ENCODE peak calls at places on chromosomes 3 and 15, in four cellular contexts. One of them, this sample, is unnamed.

GRCh38 chr3:9932843-9933560 is 632 bp upstream of the CRELD1 start:
- DNase-seq in K562: peak
- DNase-seq in HepG2: peak
- DNase-seq in A549: peak
- DNase-seq in this sample: peak

GRCh38 chr3:81540787-81541186 is 220.7 kb downstream of the GBE1 start:
- DNase-seq in HepG2: no peak
- DNase-seq in A549: no peak
- DNase-seq in K562: no peak
- DNase-seq in this sample: no peak

GRCh38 chr3:30073622-30074021 is 532.8 kb upstream of the TGFBR2 start:
- DNase-seq in A549: no peak
- DNase-seq in HepG2: no peak
- DNase-seq in K562: no peak
- DNase-seq in this sample: no peak

GRCh38 chr3:177641206-177641605 is 443.9 kb upstream of the TBL1XR1 start:
- DNase-seq in K562: no peak
- DNase-seq in HepG2: no peak
- DNase-seq in A549: no peak
- DNase-seq in this sample: no peak

GRCh38 chr15:101472033-101472432 is 17.5 kb downstream of the PCSK6 start:
- DNase-seq in A549: no peak
- DNase-seq in HepG2: no peak
- DNase-seq in K562: no peak
- DNase-seq in this sample: no peak

GRCh38 chr3:25045291-25045690 is 382.8 kb upstream of the RARB start:
- DNase-seq in HepG2: no peak
- DNase-seq in K562: no peak
- DNase-seq in A549: no peak
- DNase-seq in this sample: no peak

GRCh38 chr3:161567962-161568361 is 71.4 kb downstream of the OTOL1 start:
- DNase-seq in A549: no peak
- DNase-seq in HepG2: no peak
- DNase-seq in K562: no peak
- DNase-seq in this sample: no peak

GRCh38 chr3:161423911-161424522 is 52.7 kb upstream of the SPTSSB start:
- DNase-seq in HepG2: peak
- DNase-seq in A549: peak
- DNase-seq in K562: peak
- DNase-seq in this sample: no peak

GRCh38 chr15:40844543-40844981 is 714 bp downstream of the SPINT1 start:
- DNase-seq in K562: peak
- DNase-seq in A549: no peak
- DNase-seq in HepG2: no peak
- DNase-seq in this sample: peak

GRCh38 chr3:154135511-154136173 is 14.5 kb downstream of the ARHGEF26 start:
- DNase-seq in HepG2: peak
- DNase-seq in A549: no peak
- DNase-seq in K562: no peak
- DNase-seq in this sample: no peak

GRCh38 chr15:101496198-101496986 is 6.9 kb upstream of the PCSK6 start:
- DNase-seq in HepG2: no peak
- DNase-seq in A549: no peak
- DNase-seq in K562: no peak
- DNase-seq in this sample: no peak

GRCh38 chr3:103947062-103947461 is 1419.6 kb upstream of the ALCAM start:
- DNase-seq in K562: no peak
- DNase-seq in A549: no peak
- DNase-seq in HepG2: peak
- DNase-seq in this sample: no peak

GRCh38 chr15:31465083-31465955 is 138.7 kb downstream of the KLF13 start:
- DNase-seq in A549: no peak
- DNase-seq in K562: no peak
- DNase-seq in HepG2: no peak
- DNase-seq in this sample: no peak

GRCh38 chr3:50572801-50573371 is 3.6 kb downstream of the HEMK1 start:
- DNase-seq in K562: no peak
- DNase-seq in HepG2: no peak
- DNase-seq in A549: no peak
- DNase-seq in this sample: no peak

GRCh38 chr3:134314588-134315285 is 59.5 kb downstream of the AMOTL2 start:
- DNase-seq in K562: no peak
- DNase-seq in HepG2: no peak
- DNase-seq in A549: no peak
- DNase-seq in this sample: no peak

GRCh38 chr3:134313839-134314587 is 60.2 kb downstream of the AMOTL2 start:
- DNase-seq in A549: no peak
- DNase-seq in HepG2: peak
- DNase-seq in K562: no peak
- DNase-seq in this sample: no peak

GRCh38 chr3:134312873-134313838 is 61.1 kb downstream of the AMOTL2 start:
- DNase-seq in K562: peak
- DNase-seq in HepG2: peak
- DNase-seq in A549: no peak
- DNase-seq in this sample: peak

GRCh38 chr3:134317106-134317947 is 56.9 kb downstream of the AMOTL2 start:
- DNase-seq in K562: no peak
- DNase-seq in HepG2: no peak
- DNase-seq in A549: no peak
- DNase-seq in this sample: no peak

GRCh38 chr3:134315286-134316106 is 58.8 kb downstream of the AMOTL2 start:
- DNase-seq in HepG2: no peak
- DNase-seq in K562: no peak
- DNase-seq in A549: no peak
- DNase-seq in this sample: peak
- TF ChIP-seq NR3C1 in HepG2: no peak
- TF ChIP-seq NR3C1 in K562: no peak
- TF ChIP-seq NR3C1 in A549: no peak
- TF ChIP-seq NR3C1 in this sample: no peak

GRCh38 chr3:47250309-47251060 is 32.1 kb downstream of the KIF9 start:
- DNase-seq in HepG2: peak
- DNase-seq in A549: peak
- DNase-seq in K562: peak
- DNase-seq in this sample: peak
- TF ChIP-seq NR3C1 in HepG2: no peak
- TF ChIP-seq NR3C1 in A549: no peak
- TF ChIP-seq NR3C1 in K562: no peak
- TF ChIP-seq NR3C1 in this sample: no peak

DNA sequence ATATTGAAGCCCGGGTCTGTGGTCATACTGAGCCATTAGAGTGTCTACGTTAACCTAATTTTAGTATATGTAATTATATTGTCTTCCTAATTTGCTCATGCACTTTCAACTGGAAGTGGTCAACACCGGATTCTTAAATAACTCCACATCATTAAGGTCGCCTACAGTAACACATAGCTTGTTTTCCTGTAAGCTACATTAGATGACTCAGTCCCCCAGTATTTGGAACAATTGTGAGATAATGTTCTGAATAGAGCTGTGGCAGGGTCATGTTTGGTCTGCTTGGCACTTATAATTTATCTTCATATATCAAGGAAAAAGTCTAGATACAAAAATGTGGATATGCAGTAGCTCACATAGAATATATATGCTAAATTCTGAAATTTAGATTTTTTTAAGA is 486.2 kb downstream of the IGSF11 start:
- DNase-seq in HepG2: peak
- DNase-seq in K562: no peak
- DNase-seq in A549: no peak
- DNase-seq in this sample: no peak
- TF ChIP-seq NR3C1 in HepG2: no peak
- TF ChIP-seq NR3C1 in K562: no peak
- TF ChIP-seq NR3C1 in A549: no peak
- TF ChIP-seq NR3C1 in this sample: no peak

DNA sequence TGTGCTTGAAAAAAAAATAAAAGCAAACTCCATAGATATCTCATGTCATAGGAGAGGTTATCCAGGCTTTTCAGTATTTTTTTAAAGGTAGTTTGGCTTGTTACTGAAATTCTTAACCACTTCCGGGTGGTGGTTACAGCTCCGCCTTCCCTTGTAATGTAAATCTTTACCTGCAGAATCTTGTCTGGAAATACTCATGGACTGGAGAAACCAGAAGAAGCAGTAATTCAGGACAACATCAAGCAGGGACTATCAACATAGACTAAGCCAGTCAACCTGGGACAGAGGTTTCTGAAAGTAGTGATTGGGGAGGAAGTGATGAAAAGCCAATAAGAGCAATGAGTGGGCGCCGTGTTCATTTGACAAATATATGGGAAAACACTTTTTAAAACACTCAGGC is 78.9 kb upstream of the SKOR1 start:
- DNase-seq in K562: no peak
- DNase-seq in A549: no peak
- DNase-seq in HepG2: no peak
- DNase-seq in this sample: no peak
- TF ChIP-seq NR3C1 in K562: no peak
- TF ChIP-seq NR3C1 in A549: no peak
- TF ChIP-seq NR3C1 in HepG2: no peak
- TF ChIP-seq NR3C1 in this sample: no peak

DNA sequence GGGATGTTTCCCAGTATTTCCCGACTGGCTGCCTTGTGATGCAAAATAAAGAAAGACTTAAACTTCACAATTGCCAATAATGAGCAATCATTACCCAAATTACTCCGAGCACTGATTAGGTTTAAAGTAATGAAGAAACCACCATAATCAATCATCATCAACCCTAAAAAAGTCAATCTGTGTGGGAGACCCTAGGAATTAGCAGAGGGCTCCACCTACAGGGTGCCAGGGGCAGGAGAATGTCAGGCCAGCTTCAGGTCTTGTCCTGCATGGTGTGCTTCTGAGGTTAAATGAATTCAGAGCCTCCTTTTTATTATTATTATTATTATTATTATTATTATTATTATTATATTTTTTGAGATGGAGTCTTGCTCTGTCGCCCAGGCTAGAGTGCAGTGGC is 478.0 kb upstream of the ARRDC4 start:
- DNase-seq in K562: no peak
- DNase-seq in A549: no peak
- DNase-seq in HepG2: no peak
- DNase-seq in this sample: peak
- TF ChIP-seq NR3C1 in K562: no peak
- TF ChIP-seq NR3C1 in A549: no peak
- TF ChIP-seq NR3C1 in HepG2: no peak
- TF ChIP-seq NR3C1 in this sample: no peak

DNA sequence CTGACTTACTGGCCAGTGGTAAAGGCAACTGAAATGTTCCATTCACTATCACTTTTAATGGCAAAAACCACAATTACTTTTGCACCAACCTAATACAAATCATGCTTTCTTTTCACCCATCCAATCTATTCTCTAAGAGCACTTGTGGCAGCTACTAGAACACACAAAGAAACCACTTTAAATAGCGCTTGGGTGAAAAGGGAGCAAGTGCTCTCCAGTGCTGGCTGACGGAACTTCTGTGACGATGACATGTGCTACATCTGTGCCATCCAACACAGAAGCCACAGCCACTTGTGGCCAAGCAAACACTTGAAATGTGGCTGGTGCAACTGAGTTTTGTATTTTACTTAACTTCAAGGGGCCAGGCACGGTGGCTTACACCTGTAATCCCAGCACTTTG is 18.9 kb downstream of the SH3BP5 start:
- DNase-seq in K562: no peak
- DNase-seq in A549: no peak
- DNase-seq in HepG2: no peak
- DNase-seq in this sample: no peak
- TF ChIP-seq NR3C1 in K562: no peak
- TF ChIP-seq NR3C1 in A549: no peak
- TF ChIP-seq NR3C1 in HepG2: no peak
- TF ChIP-seq NR3C1 in this sample: no peak

GRCh38 chr3:196563721-196564225 is 4.6 kb downstream of the WDR53 start:
- DNase-seq in HepG2: no peak
- DNase-seq in A549: peak
- DNase-seq in K562: peak
- DNase-seq in this sample: no peak
- TF ChIP-seq NR3C1 in HepG2: no peak
- TF ChIP-seq NR3C1 in A549: no peak
- TF ChIP-seq NR3C1 in K562: no peak
- TF ChIP-seq NR3C1 in this sample: no peak

GRCh38 chr15:74995779-74996765 is 709 bp downstream of the SCAMP5 start:
- DNase-seq in K562: no peak
- DNase-seq in A549: no peak
- DNase-seq in HepG2: peak
- DNase-seq in this sample: peak

GRCh38 chr15:74995182-74995778 is at the start of gene SCAMP5:
- DNase-seq in HepG2: peak
- DNase-seq in A549: peak
- DNase-seq in K562: peak
- DNase-seq in this sample: peak

GRCh38 chr15:74994236-74994635 is 1.1 kb upstream of the SCAMP5 start:
- DNase-seq in HepG2: no peak
- DNase-seq in K562: no peak
- DNase-seq in A549: no peak
- DNase-seq in this sample: no peak

GRCh38 chr15:74994685-74995084 is 678 bp upstream of the SCAMP5 start:
- DNase-seq in A549: no peak
- DNase-seq in HepG2: no peak
- DNase-seq in K562: no peak
- DNase-seq in this sample: no peak

DNA sequence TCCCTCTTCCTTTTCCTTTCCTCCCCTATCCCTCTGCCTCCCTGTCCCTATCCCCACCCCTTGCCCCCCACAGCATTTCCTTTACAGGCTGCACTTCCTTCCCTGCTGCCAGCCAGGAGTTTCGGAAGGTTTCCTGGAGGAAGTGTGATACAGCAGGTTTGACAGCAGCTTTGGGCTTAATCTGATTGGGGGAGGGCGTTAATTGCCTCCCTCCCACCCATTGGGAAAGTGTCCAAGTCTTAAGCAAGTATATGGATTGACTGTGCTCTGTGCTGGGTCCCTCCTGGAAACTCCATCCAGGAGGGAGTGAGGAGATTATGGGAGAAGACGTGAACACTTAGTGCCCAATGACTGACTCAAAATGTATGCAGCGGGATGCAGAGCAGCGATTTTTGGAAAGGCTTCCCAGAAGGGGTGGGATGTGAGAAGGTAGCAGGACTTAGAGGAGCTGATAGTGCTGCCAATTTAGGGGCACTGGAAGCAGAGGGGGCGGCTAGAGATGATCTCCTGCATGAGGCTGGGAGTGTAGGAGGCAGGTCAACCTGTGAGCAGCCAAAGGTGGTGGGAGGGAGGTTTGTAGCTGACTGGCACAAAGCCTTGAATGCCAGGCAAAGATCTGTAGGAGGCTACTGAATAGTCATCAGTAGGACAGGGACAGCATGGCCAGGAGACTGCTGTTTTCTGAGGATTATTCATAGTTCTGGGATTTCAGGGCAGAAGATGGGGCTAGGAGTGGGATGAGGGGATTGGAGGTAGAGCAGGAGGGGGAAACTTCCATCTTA is 2.0 kb downstream of the SCAMP5 start:
- DNase-seq in K562: no peak
- DNase-seq in HepG2: no peak
- DNase-seq in A549: no peak
- DNase-seq in this sample: no peak
- TF ChIP-seq NR3C1 in K562: no peak
- TF ChIP-seq NR3C1 in HepG2: no peak
- TF ChIP-seq NR3C1 in A549: no peak
- TF ChIP-seq NR3C1 in this sample: no peak

This sample was measured in WTC11.